ENCODE peak calls at places on chromosomes 13 and 19, in seven cellular contexts. One of them, this sample, is unnamed.

GRCh38 chr19:58274771-58275199 is 4.0 kb upstream of the ZNF8 start:
- DNase-seq in activated CD8-positive, alpha-beta memory T cell treated with anti-CD3 and anti-CD28 coated beads, Interleukin-2, amount 50 U/mL, for 4 hours: no peak
- DNase-seq in AML-193: no peak
- DNase-seq in GM12891: no peak
- DNase-seq in putamen: no peak
- DNase-seq in heart left ventricle: no peak
- DNase-seq in GM12865: no peak
- DNase-seq in this sample: no peak

GRCh38 chr13:82713681-82714405 is 1168.4 kb downstream of the SLITRK1 start:
- DNase-seq in activated CD8-positive, alpha-beta memory T cell treated with anti-CD3 and anti-CD28 coated beads, Interleukin-2, amount 50 U/mL, for 4 hours: no peak
- DNase-seq in AML-193: no peak
- DNase-seq in GM12891: no peak
- DNase-seq in putamen: no peak
- DNase-seq in heart left ventricle: no peak
- DNase-seq in GM12865: no peak
- DNase-seq in this sample: no peak

GRCh38 chr19:51156710-51157109 is 14.6 kb downstream of the SIGLEC7 start:
- DNase-seq in activated CD8-positive, alpha-beta memory T cell treated with anti-CD3 and anti-CD28 coated beads, Interleukin-2, amount 50 U/mL, for 4 hours: no peak
- DNase-seq in AML-193: no peak
- DNase-seq in GM12891: no peak
- DNase-seq in putamen: no peak
- DNase-seq in heart left ventricle: no peak
- DNase-seq in GM12865: no peak
- DNase-seq in this sample: no peak

GRCh38 chr13:102203718-102204117 is 198.1 kb downstream of the FGF14 start:
- DNase-seq in activated CD8-positive, alpha-beta memory T cell treated with anti-CD3 and anti-CD28 coated beads, Interleukin-2, amount 50 U/mL, for 4 hours: no peak
- DNase-seq in AML-193: no peak
- DNase-seq in GM12891: no peak
- DNase-seq in putamen: no peak
- DNase-seq in heart left ventricle: no peak
- DNase-seq in GM12865: no peak
- DNase-seq in this sample: no peak

GRCh38 chr19:32928806-32929205 is 43.0 kb downstream of the CEP89 start:
- DNase-seq in activated CD8-positive, alpha-beta memory T cell treated with anti-CD3 and anti-CD28 coated beads, Interleukin-2, amount 50 U/mL, for 4 hours: no peak
- DNase-seq in AML-193: no peak
- DNase-seq in GM12891: no peak
- DNase-seq in putamen: no peak
- DNase-seq in heart left ventricle: no peak
- DNase-seq in GM12865: no peak
- DNase-seq in this sample: no peak

GRCh38 chr19:39915848-39916215 is 18.6 kb downstream of the FCGBP start:
- DNase-seq in activated CD8-positive, alpha-beta memory T cell treated with anti-CD3 and anti-CD28 coated beads, Interleukin-2, amount 50 U/mL, for 4 hours: no peak
- DNase-seq in AML-193: no peak
- DNase-seq in GM12891: no peak
- DNase-seq in putamen: no peak
- DNase-seq in heart left ventricle: no peak
- DNase-seq in GM12865: no peak
- DNase-seq in this sample: no peak

GRCh38 chr13:49098198-49098597 is 121.9 kb upstream of the MLNR start:
- DNase-seq in activated CD8-positive, alpha-beta memory T cell treated with anti-CD3 and anti-CD28 coated beads, Interleukin-2, amount 50 U/mL, for 4 hours: no peak
- DNase-seq in AML-193: no peak
- DNase-seq in GM12891: no peak
- DNase-seq in putamen: peak
- DNase-seq in heart left ventricle: no peak
- DNase-seq in GM12865: no peak
- DNase-seq in this sample: no peak

GRCh38 chr19:42290523-42291436 is 11.2 kb upstream of the PRR19 start:
- DNase-seq in activated CD8-positive, alpha-beta memory T cell treated with anti-CD3 and anti-CD28 coated beads, Interleukin-2, amount 50 U/mL, for 4 hours: peak
- DNase-seq in AML-193: peak
- DNase-seq in GM12891: no peak
- DNase-seq in putamen: no peak
- DNase-seq in heart left ventricle: no peak
- DNase-seq in GM12865: peak
- DNase-seq in this sample: no peak

GRCh38 chr13:30338331-30338851 is 31.0 kb upstream of the KATNAL1 start:
- DNase-seq in activated CD8-positive, alpha-beta memory T cell treated with anti-CD3 and anti-CD28 coated beads, Interleukin-2, amount 50 U/mL, for 4 hours: no peak
- DNase-seq in AML-193: no peak
- DNase-seq in GM12891: no peak
- DNase-seq in putamen: no peak
- DNase-seq in heart left ventricle: no peak
- DNase-seq in GM12865: no peak
- DNase-seq in this sample: no peak

This sample was measured in body of pancreas.